ENCODE peak calls at places on chromosome 22, in six cellular contexts. R is ovary, A is coronary artery, W is endodermal cell, B is AG10803, Q is cardiac fibroblast. E is an unnamed sample.
A peak's percentile ranks its signal among the peaks of the same experiment; 100 is the strongest.

GRCh38 chr22:41197808-41198585 is 7.1 kb upstream of the L3MBTL2 start:
- DNase-seq in R (peak; percentile 38), A (no peak), W (peak; percentile 66), B (no peak), Q (peak; percentile 47), E (peak; percentile 19)

GRCh38 chr22:36288571-36289405 is 35.9 kb downstream of the APOL1 start:
- DNase-seq in R (peak; percentile 42), A (no peak), W (no peak), B (no peak), Q (no peak), E (no peak)

GRCh38 chr22:50340157-50340879 is 2.8 kb upstream of the PPP6R2 start:
- DNase-seq in R (no peak), A (no peak), W (peak; percentile 61), B (peak; percentile 43), Q (no peak), E (no peak)

GRCh38 chr22:27809226-27809625 is 7.7 kb upstream of the MN1 start:
- DNase-seq in R (no peak), A (no peak), W (peak; percentile 80), B (no peak), Q (no peak), E (no peak)

GRCh38 chr22:37198290-37199102 is 10.4 kb upstream of the C1QTNF6 start:
- DNase-seq in R (peak; percentile 91), A (no peak), W (peak; percentile 94), B (peak; percentile 68), Q (peak; percentile 81), E (peak; percentile 89)

GRCh38 chr22:24507742-24508141 is 12.6 kb downstream of the UPB1 start:
- DNase-seq in R (peak; percentile 6), A (no peak), W (peak; percentile 88), B (no peak), Q (no peak), E (no peak)

GRCh38 chr22:38098410-38099249 is 11.9 kb downstream of the BAIAP2L2 start:
- DNase-seq in R (no peak), A (no peak), W (no peak), B (peak; percentile 63), Q (peak; percentile 46), E (no peak)

GRCh38 chr22:42996646-42997365 is 18.1 kb downstream of the PACSIN2 start:
- DNase-seq in R (no peak), A (peak; percentile 82), W (no peak), B (peak; percentile 73), Q (no peak), E (no peak)

GRCh38 chr22:16968218-16968595 is 39.8 kb downstream of the GAB4 start:
- DNase-seq in R (no peak), A (no peak), W (no peak), B (no peak), Q (no peak), E (no peak)

GRCh38 chr22:38074181-38075104 is 9.5 kb downstream of the SLC16A8 start:
- DNase-seq in R (no peak), A (no peak), W (peak; percentile 94), B (peak; percentile 37), Q (peak; percentile 36), E (no peak)

GRCh38 chr22:17779286-17780115 is 5.2 kb upstream of the BID start:
- DNase-seq in R (no peak), A (no peak), W (no peak), B (no peak), Q (no peak), E (no peak)

GRCh38 chr22:38148252-38148651 is 33.4 kb downstream of the PLA2G6 start:
- DNase-seq in R (no peak), A (no peak), W (peak; percentile 47), B (peak; percentile 58), Q (peak; percentile 39), E (peak; percentile 19)

GRCh38 chr22:21984793-21985192 is 2.2 kb upstream of the TOP3B start:
- DNase-seq in R (no peak), A (no peak), W (peak; percentile 92), B (no peak), Q (peak; percentile 57), E (peak; percentile 8)

DNA sequence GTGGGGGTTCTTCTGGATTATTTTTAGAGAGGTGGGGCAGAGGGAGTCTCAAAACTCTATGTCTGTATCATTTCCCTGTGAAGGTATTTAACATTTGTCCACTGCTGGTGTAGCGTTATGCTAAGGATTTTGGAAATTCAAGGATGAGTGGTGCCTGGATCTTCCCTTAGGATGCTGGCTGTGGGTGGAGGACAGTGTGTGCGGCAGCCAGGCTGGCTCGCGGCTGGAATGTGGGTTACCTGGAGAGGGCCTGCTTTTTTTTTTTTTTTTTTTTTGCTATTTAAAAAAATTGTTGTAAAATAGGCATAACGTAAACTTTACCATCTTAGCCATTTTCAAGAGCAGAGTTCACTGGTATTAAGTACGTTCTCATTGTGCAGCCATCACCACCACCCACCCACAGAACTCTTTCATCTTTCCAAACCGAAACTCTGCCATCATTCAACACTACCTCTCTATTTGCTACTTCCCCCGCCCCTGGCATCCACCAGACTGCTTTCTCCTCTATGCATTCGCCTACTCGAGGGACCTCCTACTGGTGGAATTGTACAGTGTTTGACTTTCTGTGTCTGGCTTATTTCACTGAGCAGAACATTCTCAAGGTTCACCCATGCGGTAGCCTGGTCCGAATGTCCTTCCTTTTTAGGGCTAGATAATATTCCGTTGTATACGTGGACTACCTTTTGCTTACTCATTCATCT is 67.1 kb downstream of the PARVB start:
- DNase-seq in R (no peak), A (no peak), W (no peak), B (no peak), Q (peak; percentile 36), E (no peak)
- TF ChIP-seq CTCF in R (no peak), A (no peak), W (peak; percentile 59), B (peak; percentile 29), Q (peak; percentile 31), E (peak; percentile 24)

GRCh38 chr22:45783021-45783420 is 111.4 kb downstream of the ATXN10 start:
- DNase-seq in R (no peak), A (no peak), W (no peak), B (no peak), Q (no peak), E (no peak)

GRCh38 chr22:45783690-45784089 is 112.1 kb downstream of the ATXN10 start:
- DNase-seq in R (no peak), A (no peak), W (no peak), B (no peak), Q (no peak), E (no peak)

GRCh38 chr22:45787770-45788169 is 116.1 kb downstream of the ATXN10 start:
- DNase-seq in R (no peak), A (no peak), W (no peak), B (peak; percentile 29), Q (no peak), E (peak; percentile 26)

GRCh38 chr22:45784357-45785277 is 113.0 kb downstream of the ATXN10 start:
- DNase-seq in R (no peak), A (no peak), W (no peak), B (no peak), Q (no peak), E (no peak)

DNA sequence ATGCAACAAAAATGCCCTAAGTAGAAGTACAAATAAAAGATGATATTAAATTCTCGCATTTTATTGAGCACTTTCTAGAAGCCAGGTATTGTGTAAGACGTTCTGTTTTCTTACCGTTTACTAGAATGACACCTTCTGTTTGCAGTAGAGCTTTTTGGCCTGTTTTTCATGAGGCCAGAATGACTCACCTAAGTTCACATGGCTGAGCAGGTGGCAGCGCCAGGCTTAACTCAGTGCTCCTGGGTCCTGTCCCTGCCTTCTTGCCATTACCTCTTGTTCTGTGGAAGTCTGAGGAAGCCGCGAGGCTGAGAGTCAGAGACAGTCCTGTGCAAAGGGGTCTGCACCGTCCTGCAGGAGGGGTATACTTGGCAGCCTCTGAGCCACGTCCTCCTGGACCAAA is 113.8 kb downstream of the ATXN10 start:
- DNase-seq in R (no peak), A (no peak), W (no peak), B (no peak), Q (peak; percentile 51), E (no peak)
- H3K4me3 ChIP-seq in R (no peak overlapping the region), A (no peak overlapping the region), W (no peak overlapping the region), B (no peak overlapping the region), Q (no peak overlapping the region), E (no peak overlapping the region)

GRCh38 chr22:35186492-35186891 is 70.8 kb upstream of the HMGXB4 start:
- DNase-seq in R (no peak), A (no peak), W (no peak), B (no peak), Q (no peak), E (no peak)
- TF ChIP-seq CTCF in R (no peak), A (no peak), W (no peak), B (no peak), Q (no peak), E (no peak)

GRCh38 chr22:30694638-30695350 is at the start of gene OSBP2:
- DNase-seq in R (peak; percentile 54), A (no peak), W (peak; percentile 80), B (no peak), Q (no peak), E (peak; percentile 50)
- H3K4me3 ChIP-seq in R (peak within 1 kb of the TSS; percentile 55), A (peak within 1 kb of the TSS; percentile 79), W (peak within 1 kb of the TSS; percentile 81), B (peak within 1 kb of the TSS; percentile 65), Q (peak within 1 kb of the TSS; percentile 59), E (peak within 1 kb of the TSS; percentile 64)

DNA sequence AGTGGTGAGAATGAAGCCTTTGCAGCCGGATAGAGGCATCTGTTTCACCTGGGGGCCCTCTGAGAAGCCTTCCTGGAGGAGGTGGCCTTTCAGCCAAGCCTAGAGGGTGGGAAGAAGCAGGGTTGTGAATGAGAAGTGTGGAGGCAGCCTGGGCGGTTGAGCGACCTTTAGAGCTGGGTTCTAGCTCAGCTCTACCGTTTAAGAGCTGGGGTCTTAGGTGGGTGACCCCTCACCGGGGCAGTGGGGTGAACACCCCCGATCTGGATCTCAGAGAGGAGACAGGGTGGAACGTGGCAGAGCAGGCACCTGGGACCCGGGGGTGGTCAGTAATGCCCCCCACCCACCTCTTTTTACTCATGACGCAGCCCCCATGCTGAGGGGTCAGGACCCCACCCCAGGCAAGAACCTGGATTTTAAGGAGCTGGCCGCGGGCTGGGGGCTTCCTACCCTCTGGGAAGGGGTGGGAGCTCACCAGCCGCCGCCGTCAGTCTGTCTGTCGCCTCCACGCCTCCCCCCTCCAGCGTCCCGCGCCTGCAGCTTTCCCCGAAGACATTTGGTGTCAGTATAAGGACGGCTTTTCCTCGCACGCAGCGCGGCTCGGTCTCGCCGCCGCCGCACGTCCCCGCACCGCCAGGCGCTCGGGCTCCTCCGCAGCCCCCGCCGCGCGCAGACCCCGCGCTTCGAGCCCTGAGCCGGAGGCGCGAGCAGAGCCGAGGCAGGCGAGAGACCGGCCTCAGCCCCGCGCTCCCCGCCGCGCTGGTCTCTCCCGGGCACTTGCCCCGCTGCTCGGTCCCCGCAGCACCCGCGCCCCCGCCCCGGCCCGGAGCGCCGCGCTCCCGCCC is 13.4 kb upstream of the CACNA1I start:
- DNase-seq in R (peak; percentile 59), A (no peak), W (peak; percentile 66), B (no peak), Q (peak; percentile 8), E (peak; percentile 56)
- TF ChIP-seq CTCF in R (no peak), A (no peak), W (no peak), B (no peak), Q (no peak), E (no peak)

DNA sequence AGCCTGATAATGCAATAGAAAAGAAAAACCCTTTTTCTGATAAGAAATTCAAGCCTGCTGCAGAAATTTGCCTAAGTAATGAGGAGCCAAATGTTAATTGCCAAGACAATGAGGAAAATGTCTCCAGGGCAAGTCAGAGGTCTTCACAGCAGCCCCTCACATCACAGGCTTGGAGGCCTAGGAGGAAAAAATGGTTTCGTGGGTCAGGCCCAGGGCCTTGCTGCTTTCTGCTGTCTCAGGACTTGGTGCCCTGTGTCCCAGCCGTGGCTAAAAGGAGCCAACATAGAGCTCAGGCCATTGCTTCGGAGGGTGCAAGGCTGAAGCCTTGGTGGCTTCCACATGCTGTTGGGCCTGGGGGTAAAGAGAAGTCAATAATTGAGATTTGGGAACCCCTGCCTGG is 131.3 kb downstream of the LARGE1 start:
- DNase-seq in R (no peak), A (no peak), W (no peak), B (no peak), Q (no peak), E (no peak)
- H3K4me3 ChIP-seq in R (no peak overlapping the region), A (no peak overlapping the region), W (peak overlapping the region; percentile 1), B (no peak overlapping the region), Q (no peak overlapping the region), E (no peak overlapping the region)